ENCODE peak calls at places on chromosome X, in six cellular contexts. W is stomach, Q is lower lobe of right lung, K is Ammon's horn, S is ACHN, I is astrocyte of the cerebellum. N is an unnamed sample.

GRCh38 chrX:9708923-9709553 is 56.6 kb downstream of the GPR143 start:
- DNase-seq in W (peak; percentile 79), I (peak; percentile 26), Q (peak; percentile 78), S (peak; percentile 50), K (peak; percentile 79), N (peak; percentile 51)

GRCh38 chrX:109393859-109394258 is 88.0 kb downstream of the GUCY2F start:
- DNase-seq in I (no peak), Q (no peak), S (no peak), K (no peak), W (no peak), N (no peak)

GRCh38 chrX:36963069-36963808 is 44.9 kb upstream of the FAM47C start:
- DNase-seq in Q (no peak), W (no peak), K (no peak), S (no peak), I (no peak), N (no peak)

GRCh38 chrX:9503261-9503660 is 38.4 kb downstream of the TBL1X start:
- DNase-seq in K (no peak), I (no peak), S (no peak), Q (no peak), W (no peak), N (no peak)

GRCh38 chrX:149506349-149506748 is 1.2 kb upstream of the IDS start:
- DNase-seq in K (no peak), W (no peak), I (no peak), Q (no peak), S (no peak), N (no peak)

GRCh38 chrX:68413254-68413653 is 20.0 kb downstream of the OPHN1 start:
- DNase-seq in Q (no peak), S (no peak), W (no peak), K (no peak), I (no peak), N (no peak)

GRCh38 chrX:154603438-154604430 is 15.3 kb downstream of the CTAG1B start:
- DNase-seq in W (no peak), Q (no peak), K (no peak), I (no peak), S (peak; percentile 71), N (no peak)

GRCh38 chrX:46447384-46447783 is 97.8 kb downstream of the ZNF674 start:
- DNase-seq in I (no peak), K (no peak), W (no peak), S (peak; percentile 4), Q (no peak), N (no peak)

GRCh38 chrX:11143931-11144678 is 33.0 kb downstream of the HCCS start:
- DNase-seq in W (peak; percentile 67), S (peak; percentile 69), I (peak; percentile 70), Q (no peak), K (peak; percentile 85), N (peak; percentile 50)

GRCh38 chrX:29721152-29721551 is 494.2 kb upstream of the MAGEB2 start:
- DNase-seq in Q (no peak), K (no peak), W (no peak), I (no peak), S (no peak), N (no peak)

GRCh38 chrX:47621851-47622250 is 2.2 kb upstream of the SYN1 start:
- DNase-seq in S (no peak), W (no peak), K (no peak), Q (no peak), I (no peak), N (no peak)

GRCh38 chrX:73851014-73852009 is 288.3 kb downstream of the CHIC1 start:
- DNase-seq in I (peak; percentile 89), Q (no peak), K (no peak), W (peak; percentile 87), S (no peak), N (no peak)

GRCh38 chrX:151981129-151981528 is 6.7 kb upstream of the GABRE start:
- DNase-seq in I (no peak), Q (no peak), K (no peak), S (no peak), W (no peak), N (no peak)

GRCh38 chrX:118521435-118521834 is 25.8 kb downstream of the DOCK11 start:
- DNase-seq in W (no peak), K (no peak), S (no peak), I (no peak), Q (no peak), N (no peak)

GRCh38 chrX:141669689-141670088 is 28.9 kb downstream of the SPANXD start:
- DNase-seq in K (no peak), Q (no peak), S (no peak), I (no peak), W (no peak), N (no peak)

N was measured in NCI-H526 treated with DMSO at 0.1 percent for 48 hours.